ENCODE peak calls at places on chromosomes 1 and 21, in five cellular contexts. N is CD4-positive, alpha-beta T cell; Z is AG10803; H is COLO829; X is amniotic stem cell. U is an unnamed sample.

GRCh38 chr1:89802036-89802435 is 18.8 kb upstream of the LRRC8D start:
- DNase-seq in N (no peak), Z (no peak), H (no peak), X (no peak), U (no peak)

GRCh38 chr1:209412036-209412435 is 171.5 kb upstream of the CAMK1G start:
- DNase-seq in N (no peak), Z (peak), H (no peak), X (no peak), U (no peak)

GRCh38 chr21:19198801-19199200 is 795.2 kb upstream of the TMPRSS15 start:
- DNase-seq in N (no peak), Z (no peak), H (no peak), X (no peak), U (no peak)

GRCh38 chr1:113219377-113219776 is 146.4 kb downstream of the LRIG2 start:
- DNase-seq in N (no peak), Z (no peak), H (no peak), X (no peak), U (peak)

GRCh38 chr1:12650001-12650421 is 6.1 kb downstream of the AADACL4 start:
- DNase-seq in N (no peak), Z (peak), H (no peak), X (peak), U (no peak)

GRCh38 chr1:248277876-248278275 is at the start of gene OR2T33:
- DNase-seq in N (no peak), Z (no peak), H (no peak), X (no peak), U (no peak)

GRCh38 chr1:92356956-92357355 is 58.1 kb downstream of the RPAP2 start:
- DNase-seq in N (no peak), Z (peak), H (no peak), X (no peak), U (no peak)

GRCh38 chr21:37915941-37916794 is at the start of gene KCNJ6:
- DNase-seq in N (no peak), Z (peak), H (peak), X (peak), U (peak)

GRCh38 chr1:66556161-66556611 is 22.2 kb downstream of the SGIP1 start:
- DNase-seq in N (no peak), Z (no peak), H (no peak), X (no peak), U (no peak)

GRCh38 chr1:200274121-200274520 is 135.7 kb downstream of the ZNF281 start:
- DNase-seq in N (no peak), Z (no peak), H (no peak), X (no peak), U (no peak)

GRCh38 chr1:99590578-99591209 is 55.2 kb upstream of the PALMD start:
- DNase-seq in N (no peak), Z (peak), H (no peak), X (peak), U (no peak)

GRCh38 chr1:164638506-164639202 is 79.7 kb downstream of the PBX1 start:
- DNase-seq in N (no peak), Z (no peak), H (no peak), X (no peak), U (no peak)

GRCh38 chr1:116067564-116067887 is 43.7 kb upstream of the MAB21L3 start:
- DNase-seq in N (no peak), Z (peak), H (no peak), X (peak), U (no peak)

GRCh38 chr1:21022279-21023040 is 154.2 kb downstream of the EIF4G3 start:
- DNase-seq in N (no peak), Z (peak), H (peak), X (peak), U (peak)

GRCh38 chr1:182413486-182413885 is 13.0 kb upstream of the TEDDM1 start:
- DNase-seq in N (no peak), Z (no peak), H (no peak), X (no peak), U (no peak)

GRCh38 chr1:24199291-24199900 is 12.3 kb upstream of the IFNLR1 start:
- DNase-seq in N (peak), Z (peak), H (peak), X (no peak), U (peak)

GRCh38 chr1:45569962-45570581 is 13.8 kb upstream of the NASP start:
- DNase-seq in N (peak), Z (peak), H (peak), X (peak), U (peak)

GRCh38 chr1:14739433-14739832 is 140.9 kb downstream of the KAZN start:
- DNase-seq in N (no peak), Z (no peak), H (no peak), X (no peak), U (no peak)

GRCh38 chr1:179166663-179167417 is 62.6 kb downstream of the ABL2 start:
- DNase-seq in N (no peak), Z (peak), H (no peak), X (no peak), U (no peak)

GRCh38 chr1:233614173-233614742 is 352 bp downstream of the KCNK1 start:
- DNase-seq in N (no peak), Z (peak), H (no peak), X (peak), U (no peak)

GRCh38 chr21:16040601-16041000 is 310.8 kb downstream of the USP25 start:
- DNase-seq in N (no peak), Z (no peak), H (no peak), X (no peak), U (no peak)

GRCh38 chr1:26318338-26319064 is 743 bp downstream of the CD52 start:
- DNase-seq in N (no peak), Z (peak), H (no peak), X (no peak), U (no peak)

U was measured in SK-MEL-5.